ENCODE peak calls at places on chromosome 7, in nine cellular contexts. N is H54; O is NCI-H2171; Q is germinal center; K is right cardiac atrium; D is left ventricle myocardium superior; B is neural progenitor cell; R is lung; W is effector CD8-positive, alpha-beta T cell. Y is an unnamed sample.

GRCh38 chr7:2198206-2198605 is 34.5 kb downstream of the MAD1L1 start:
- DNase-seq in K (no peak), Q (no peak), B (no peak), N (no peak), W (no peak), O (no peak), D (peak), R (peak), Y (no peak)

GRCh38 chr7:142097571-142097970 is 13.9 kb upstream of the MGAM2 start:
- DNase-seq in K (no peak), W (no peak), Q (no peak), R (no peak), N (no peak), B (no peak), O (no peak), D (no peak), Y (no peak)

GRCh38 chr7:96327429-96327828 is 5.5 kb upstream of the SLC25A13 start:
- DNase-seq in R (no peak), W (no peak), N (no peak), O (peak), Q (no peak), B (no peak), K (no peak), D (no peak), Y (peak)

GRCh38 chr7:23235688-23236280 is 10.8 kb upstream of the GPNMB start:
- DNase-seq in B (no peak), K (no peak), O (peak), Q (no peak), W (no peak), D (peak), N (peak), R (no peak), Y (no peak)

GRCh38 chr7:81618400-81619014 is 151.3 kb downstream of the HGF start:
- DNase-seq in B (no peak), Q (no peak), O (no peak), R (no peak), D (no peak), K (no peak), W (no peak), N (peak), Y (no peak)

GRCh38 chr7:116952640-116953371 is 495 bp upstream of the ST7 start:
- DNase-seq in Q (no peak), N (no peak), B (peak), R (peak), O (peak), D (peak), K (peak), W (no peak), Y (peak)

GRCh38 chr7:5481241-5482019 is 57.8 kb upstream of the TNRC18 start:
- DNase-seq in B (no peak), N (no peak), R (no peak), D (no peak), Q (no peak), W (no peak), O (no peak), K (no peak), Y (no peak)

GRCh38 chr7:22110227-22110839 is 164.6 kb upstream of the CDCA7L start:
- DNase-seq in Q (peak), D (no peak), O (peak), W (peak), K (peak), R (peak), B (peak), N (peak), Y (peak)

GRCh38 chr7:94781236-94781635 is 125.3 kb upstream of the SGCE start:
- DNase-seq in B (no peak), O (no peak), D (no peak), K (no peak), R (no peak), N (no peak), W (no peak), Q (no peak), Y (no peak)

GRCh38 chr7:139813141-139813540 is 15.9 kb upstream of the TBXAS1 start:
- DNase-seq in K (no peak), O (no peak), N (no peak), W (no peak), B (no peak), R (no peak), Q (no peak), D (no peak), Y (no peak)

GRCh38 chr7:143512488-143513340 is 35.0 kb downstream of the TAS2R41 start:
- DNase-seq in W (no peak), N (no peak), D (no peak), K (no peak), R (no peak), B (no peak), O (no peak), Q (no peak), Y (no peak)